ENCODE peak calls at places on chromosomes 5 and 9, in eight cellular contexts. V is GM23248, N is HCT116, W is fibroblast of lung, R is endothelial cell of umbilical vein, E is PC-3, G is IMR-90, S is SK-N-MC. A is an unnamed sample.

GRCh38 chr5:132020568-132021339 is 9.3 kb upstream of the ACSL6 start:
- DNase-seq in V (peak), N (no peak), W (no peak), R (no peak), E (peak), G (no peak), S (peak), A (no peak)

GRCh38 chr9:73183917-73184861 is 32.5 kb downstream of the ANXA1 start:
- DNase-seq in V (peak), N (peak), W (peak), R (peak), E (peak), G (peak), S (no peak), A (no peak)

GRCh38 chr9:125989524-125990180 is 242.5 kb downstream of the PBX3 start:
- DNase-seq in V (no peak), N (no peak), W (no peak), R (no peak), E (no peak), G (no peak), S (no peak), A (no peak)

GRCh38 chr5:77741608-77742007 is 34.5 kb downstream of the TBCA start:
- DNase-seq in V (no peak), N (no peak), W (no peak), R (no peak), E (no peak), G (no peak), S (no peak), A (no peak)

GRCh38 chr5:144219869-144220268 is 49.2 kb downstream of the KCTD16 start:
- DNase-seq in V (no peak), N (no peak), W (no peak), R (no peak), E (no peak), G (no peak), S (no peak), A (no peak)

GRCh38 chr5:174348582-174348981 is 303.1 kb downstream of the NSG2 start:
- DNase-seq in V (no peak), N (no peak), W (peak), R (no peak), E (no peak), G (peak), S (no peak), A (peak)

GRCh38 chr5:180143656-180144364 is 65.2 kb downstream of the RASGEF1C start:
- DNase-seq in V (no peak), N (no peak), W (no peak), R (no peak), E (no peak), G (no peak), S (no peak), A (no peak)

GRCh38 chr5:130316971-130317421 is 412.7 kb downstream of the CHSY3 start:
- DNase-seq in V (no peak), N (no peak), W (peak), R (no peak), E (no peak), G (no peak), S (no peak), A (no peak)

GRCh38 chr5:145450286-145450969 is 384.7 kb downstream of the PRELID2 start:
- DNase-seq in V (no peak), N (no peak), W (peak), R (no peak), E (no peak), G (peak), S (no peak), A (peak)

GRCh38 chr9:137592767-137593166 is 2.5 kb upstream of the ZMYND19 start:
- DNase-seq in V (no peak), N (no peak), W (no peak), R (no peak), E (no peak), G (no peak), S (no peak), A (no peak)

GRCh38 chr5:131260895-131261294 is 3.0 kb upstream of the CDC42SE2 start:
- DNase-seq in V (no peak), N (no peak), W (no peak), R (no peak), E (no peak), G (no peak), S (no peak), A (no peak)

GRCh38 chr9:14198544-14199510 is 115.1 kb downstream of the NFIB start:
- DNase-seq in V (peak), N (no peak), W (peak), R (peak), E (no peak), G (no peak), S (no peak), A (peak)

GRCh38 chr5:92328584-92329259 is 945.6 kb upstream of the ARRDC3 start:
- DNase-seq in V (no peak), N (no peak), W (no peak), R (no peak), E (no peak), G (no peak), S (no peak), A (no peak)

GRCh38 chr5:69129413-69129812 is 35.6 kb downstream of the SLC30A5 start:
- DNase-seq in V (peak), N (no peak), W (peak), R (no peak), E (peak), G (peak), S (no peak), A (peak)

GRCh38 chr5:72467987-72468386 is 39.2 kb downstream of the ZNF366 start:
- DNase-seq in V (peak), N (no peak), W (peak), R (peak), E (peak), G (peak), S (no peak), A (peak)

GRCh38 chr5:51373880-51374523 is 9.2 kb upstream of the ISL1 start:
- DNase-seq in V (no peak), N (no peak), W (no peak), R (no peak), E (no peak), G (no peak), S (no peak), A (no peak)

GRCh38 chr9:121239071-121239470 is 28.9 kb upstream of the GSN start:
- DNase-seq in V (peak), N (no peak), W (peak), R (no peak), E (no peak), G (peak), S (no peak), A (peak)

GRCh38 chr5:135158982-135159381 is 125.0 kb upstream of the PITX1 start:
- DNase-seq in V (no peak), N (no peak), W (no peak), R (no peak), E (no peak), G (no peak), S (no peak), A (no peak)

GRCh38 chr9:117218951-117219350 is 195.9 kb downstream of the ASTN2 start:
- DNase-seq in V (no peak), N (no peak), W (no peak), R (no peak), E (no peak), G (no peak), S (no peak), A (no peak)

GRCh38 chr5:147567917-147568598 is 58.2 kb upstream of the DPYSL3 start:
- DNase-seq in V (peak), N (no peak), W (peak), R (peak), E (peak), G (peak), S (no peak), A (peak)

GRCh38 chr5:132496631-132497487 is 6.3 kb upstream of the IRF1 start:
- DNase-seq in V (peak), N (no peak), W (peak), R (peak), E (peak), G (peak), S (no peak), A (peak)

GRCh38 chr5:61414806-61415205 is 82.7 kb downstream of the ZSWIM6 start:
- DNase-seq in V (no peak), N (no peak), W (no peak), R (no peak), E (no peak), G (no peak), S (no peak), A (no peak)

GRCh38 chr5:28512648-28513047 is 1474.3 kb upstream of the CDH9 start:
- DNase-seq in V (no peak), N (no peak), W (no peak), R (no peak), E (no peak), G (no peak), S (peak), A (no peak)

GRCh38 chr5:91636351-91636750 is 253.2 kb upstream of the ARRDC3 start:
- DNase-seq in V (no peak), N (no peak), W (no peak), R (no peak), E (peak), G (no peak), S (no peak), A (no peak)

GRCh38 chr5:1034421-1034905 is 25.9 kb downstream of the NKD2 start:
- DNase-seq in V (no peak), N (no peak), W (no peak), R (no peak), E (no peak), G (no peak), S (no peak), A (no peak)

GRCh38 chr5:172170251-172170701 is 17.7 kb downstream of the STK10 start:
- DNase-seq in V (peak), N (no peak), W (no peak), R (no peak), E (no peak), G (no peak), S (no peak), A (no peak)

GRCh38 chr9:100011062-100011681 is 87.6 kb downstream of the ERP44 start:
- DNase-seq in V (peak), N (peak), W (peak), R (peak), E (peak), G (peak), S (peak), A (peak)

GRCh38 chr5:180018661-180019060 is 52.9 kb downstream of the RNF130 start:
- DNase-seq in V (peak), N (no peak), W (peak), R (no peak), E (no peak), G (no peak), S (no peak), A (no peak)

GRCh38 chr5:173512637-173513435 is 103.6 kb downstream of the BOD1 start:
- DNase-seq in V (no peak), N (no peak), W (no peak), R (no peak), E (peak), G (no peak), S (no peak), A (no peak)

GRCh38 chr5:75603421-75603820 is 7.8 kb upstream of the ANKDD1B start:
- DNase-seq in V (peak), N (no peak), W (peak), R (peak), E (no peak), G (peak), S (no peak), A (peak)

GRCh38 chr5:103511554-103511885 is 51.1 kb downstream of the NUDT12 start:
- DNase-seq in V (peak), N (no peak), W (peak), R (no peak), E (peak), G (no peak), S (no peak), A (peak)

GRCh38 chr9:135517407-135517822 is 3.8 kb upstream of the LCN1 start:
- DNase-seq in V (no peak), N (no peak), W (no peak), R (no peak), E (no peak), G (no peak), S (no peak), A (no peak)

GRCh38 chr5:154519375-154519774 is 41.3 kb upstream of the HAND1 start:
- DNase-seq in V (peak), N (no peak), W (peak), R (no peak), E (peak), G (peak), S (no peak), A (peak)

GRCh38 chr9:134454386-134454978 is 128.2 kb downstream of the RXRA start:
- DNase-seq in V (no peak), N (no peak), W (peak), R (no peak), E (no peak), G (no peak), S (no peak), A (peak)

GRCh38 chr9:134455951-134456739 is 129.9 kb downstream of the RXRA start:
- DNase-seq in V (peak), N (peak), W (peak), R (peak), E (peak), G (peak), S (peak), A (peak)

GRCh38 chr9:134453776-134454175 is 127.5 kb downstream of the RXRA start:
- DNase-seq in V (no peak), N (no peak), W (no peak), R (no peak), E (no peak), G (no peak), S (no peak), A (no peak)

GRCh38 chr9:134455537-134455936 is 129.3 kb downstream of the RXRA start:
- DNase-seq in V (no peak), N (no peak), W (no peak), R (no peak), E (no peak), G (no peak), S (no peak), A (no peak)

DNA sequence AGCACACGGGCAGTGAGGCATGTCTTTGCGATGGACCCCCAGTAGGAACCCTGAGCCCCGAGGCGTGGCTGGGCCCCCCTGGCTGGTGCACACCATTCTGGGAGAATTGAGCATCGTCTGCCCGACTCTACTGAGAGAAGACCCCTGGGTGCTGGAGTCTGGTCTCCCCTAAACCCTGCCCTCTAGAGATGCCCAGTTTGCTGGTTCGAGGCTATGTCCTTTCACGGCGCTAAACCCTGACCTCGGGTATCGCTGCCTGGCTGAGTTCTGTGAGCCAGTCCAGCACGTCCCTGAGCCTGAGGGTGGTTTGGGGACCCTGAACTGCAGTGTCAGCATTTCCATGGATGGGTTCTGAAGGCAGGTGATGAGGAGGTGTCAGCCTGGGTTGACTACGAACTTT is 128.8 kb downstream of the RXRA start:
- DNase-seq in V (no peak), N (no peak), W (no peak), R (no peak), E (no peak), G (no peak), S (no peak), A (no peak)
- H3K9ac ChIP-seq in V (peak), N (no peak), W (no peak), R (peak), E (no peak), G (no peak), S (no peak), A (peak)

DNA sequence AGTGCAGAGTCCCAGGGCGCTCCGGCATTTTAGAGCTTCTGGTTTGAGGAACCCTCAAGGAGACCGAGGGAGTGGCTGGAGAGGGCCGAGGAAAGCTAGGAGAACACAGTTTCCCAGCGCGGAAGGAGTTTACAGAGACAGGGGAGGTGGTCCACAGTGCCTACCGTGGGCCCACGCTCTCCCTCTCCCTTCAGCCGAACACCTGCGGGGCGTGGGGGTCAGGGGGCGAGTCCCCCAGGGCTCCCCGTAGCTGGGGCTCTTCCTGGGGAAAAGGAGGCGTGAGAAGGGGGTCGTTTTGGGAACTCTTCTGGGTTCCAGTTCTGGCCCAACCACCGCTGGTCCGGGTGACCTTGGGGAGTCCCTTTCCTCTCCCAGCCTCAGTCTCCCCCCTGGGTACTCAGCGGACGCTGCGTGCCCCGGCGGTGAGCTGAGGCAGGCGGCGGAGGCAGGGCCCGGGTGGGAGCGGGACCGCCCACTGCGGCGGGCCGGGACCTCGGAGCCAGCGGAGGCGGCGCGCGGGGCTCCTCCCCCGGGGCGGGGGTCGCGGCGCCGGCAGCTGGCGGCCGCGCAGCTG is 368 bp upstream of the FRMPD1 start:
- DNase-seq in V (no peak), N (no peak), W (no peak), R (no peak), E (no peak), G (no peak), S (no peak), A (no peak)
- H3K9ac ChIP-seq in V (no peak), N (no peak), W (no peak), R (no peak), E (no peak), G (no peak), S (no peak), A (no peak)

DNA sequence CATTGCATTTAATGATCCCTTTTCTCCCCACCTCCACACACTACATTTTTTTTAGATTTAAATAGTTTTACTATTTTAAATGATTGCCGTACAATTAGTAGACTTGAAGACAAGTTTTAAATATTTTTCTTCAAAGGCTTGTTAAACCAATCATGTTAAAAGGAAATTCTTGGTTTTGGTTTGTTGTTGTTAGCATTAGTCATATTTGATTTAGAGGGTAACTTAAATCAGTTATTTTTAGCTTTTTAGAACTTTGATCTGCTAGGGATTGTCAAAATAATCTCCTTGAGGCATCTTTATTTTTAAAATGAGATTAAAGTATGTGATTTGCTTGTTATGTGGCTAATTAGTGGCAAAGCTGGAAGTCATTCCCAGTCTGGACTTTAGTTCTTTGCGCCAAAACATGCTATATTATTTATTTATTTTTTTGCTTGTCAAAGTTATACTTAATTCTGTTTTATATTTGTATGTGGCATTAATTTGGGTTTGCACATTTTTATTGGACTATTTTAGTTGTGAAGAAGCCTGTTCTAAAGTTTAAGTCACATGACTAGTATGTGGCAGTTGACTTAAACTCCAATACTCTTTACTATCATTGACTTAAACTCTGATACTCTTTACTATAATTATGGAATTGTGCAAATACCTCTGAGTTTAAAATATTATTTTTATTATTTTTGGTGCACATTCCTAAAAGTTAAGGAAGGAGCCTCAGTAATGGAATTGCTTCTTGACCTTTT is 14.7 kb downstream of the ITGA1 start:
- DNase-seq in V (no peak), N (no peak), W (peak), R (peak), E (no peak), G (peak), S (no peak), A (peak)
- H3K9ac ChIP-seq in V (peak), N (no peak), W (peak), R (no peak), E (peak), G (peak), S (peak), A (peak)

GRCh38 chr9:31847963-31848362 is 536.5 kb upstream of the ACO1 start:
- DNase-seq in V (no peak), N (peak), W (no peak), R (no peak), E (no peak), G (no peak), S (no peak), A (no peak)
- H3K9ac ChIP-seq in V (no peak), N (peak), W (no peak), R (no peak), E (no peak), G (no peak), S (no peak), A (no peak)

GRCh38 chr5:41406424-41406823 is 104.0 kb downstream of the PLCXD3 start:
- DNase-seq in V (no peak), N (no peak), W (no peak), R (no peak), E (no peak), G (no peak), S (no peak), A (no peak)

GRCh38 chr5:41410737-41411136 is 99.7 kb downstream of the PLCXD3 start:
- DNase-seq in V (no peak), N (no peak), W (no peak), R (no peak), E (no peak), G (no peak), S (no peak), A (no peak)

GRCh38 chr5:41410307-41410706 is 100.1 kb downstream of the PLCXD3 start:
- DNase-seq in V (no peak), N (no peak), W (no peak), R (no peak), E (no peak), G (no peak), S (no peak), A (no peak)

GRCh38 chr5:41406944-41407343 is 103.5 kb downstream of the PLCXD3 start:
- DNase-seq in V (no peak), N (no peak), W (no peak), R (no peak), E (no peak), G (no peak), S (no peak), A (no peak)

DNA sequence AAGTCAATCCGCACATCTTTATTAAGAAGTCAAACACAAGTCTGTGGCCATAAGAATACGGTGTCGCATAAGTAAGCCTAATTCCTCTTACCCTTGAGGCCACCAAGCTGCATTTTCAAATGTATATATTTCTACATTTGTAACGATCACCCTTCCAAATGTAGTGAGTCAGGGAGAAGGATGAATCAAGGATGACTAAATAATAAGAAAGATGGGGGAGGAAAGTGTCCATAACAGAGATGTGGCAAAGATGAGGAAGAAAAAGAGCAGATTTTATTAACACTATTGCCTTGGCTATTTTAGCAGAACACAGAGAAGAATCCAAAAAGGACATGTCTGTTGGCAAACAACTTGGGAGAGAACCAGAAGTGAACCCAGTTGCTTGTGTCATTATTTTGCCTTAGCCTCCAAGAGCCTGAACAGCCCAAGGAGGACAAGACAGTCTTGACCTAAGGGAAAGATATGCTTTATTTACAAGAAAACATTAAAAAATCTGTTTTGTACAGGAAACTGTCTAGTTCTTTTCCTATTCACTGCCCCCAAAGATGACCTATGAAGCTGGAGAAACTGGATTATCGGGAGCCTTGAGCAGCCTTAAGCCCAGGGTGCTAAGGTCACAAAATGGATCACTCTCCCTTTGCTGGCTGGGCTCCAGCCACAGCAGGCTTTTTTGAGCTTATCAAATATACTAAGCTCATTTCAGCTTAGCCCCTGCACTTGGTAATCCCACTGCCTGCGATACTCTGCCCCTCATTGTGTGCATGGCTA is 101.5 kb downstream of the PLCXD3 start:
- DNase-seq in V (peak), N (no peak), W (peak), R (no peak), E (peak), G (peak), S (no peak), A (peak)
- H3K9ac ChIP-seq in V (peak), N (no peak), W (no peak), R (no peak), E (no peak), G (no peak), S (no peak), A (no peak)

GRCh38 chr9:129544766-129545165 is 76.1 kb downstream of the C9orf50 start:
- DNase-seq in V (peak), N (no peak), W (peak), R (no peak), E (peak), G (peak), S (no peak), A (peak)
- H3K9ac ChIP-seq in V (peak), N (no peak), W (no peak), R (no peak), E (no peak), G (no peak), S (no peak), A (peak)

A was measured in astrocyte.